ENCODE peak calls at places on chromosomes 6 and 20, in four cellular contexts. I, B, Z and D are unnamed samples.

GRCh38 chr6:122833229-122833556 is 44.1 kb downstream of the SMPDL3A start:
- DNase-seq in Z (no peak), B (no peak), I (no peak), D (no peak)

GRCh38 chr6:41601248-41601549 is 37.1 kb upstream of the MDFI start:
- DNase-seq in I (no peak), Z (no peak), B (no peak), D (no peak)

GRCh38 chr20:41696428-41696827 is 78.3 kb upstream of the CHD6 start:
- DNase-seq in Z (no peak), I (peak; percentile 35), B (no peak), D (no peak)

GRCh38 chr6:50843842-50844241 is 25.2 kb downstream of the TFAP2B start:
- DNase-seq in Z (no peak), B (no peak), I (peak; percentile 69), D (no peak)

GRCh38 chr6:167676000-167676665 is 150.6 kb upstream of the AFDN start:
- DNase-seq in I (no peak), B (peak; percentile 42), Z (peak; percentile 96), D (no peak)

GRCh38 chr20:13788167-13788834 is 3.5 kb downstream of the NDUFAF5 start:
- DNase-seq in Z (peak; percentile 67), B (peak; percentile 83), I (peak; percentile 18), D (peak; percentile 72)

GRCh38 chr6:5422321-5422915 is 161.1 kb downstream of the FARS2 start:
- DNase-seq in Z (peak; percentile 40), I (no peak), B (peak; percentile 33), D (peak; percentile 40)

GRCh38 chr6:35573495-35574110 is 60.9 kb upstream of the TULP1 start:
- DNase-seq in I (no peak), B (no peak), Z (no peak), D (no peak)

DNA sequence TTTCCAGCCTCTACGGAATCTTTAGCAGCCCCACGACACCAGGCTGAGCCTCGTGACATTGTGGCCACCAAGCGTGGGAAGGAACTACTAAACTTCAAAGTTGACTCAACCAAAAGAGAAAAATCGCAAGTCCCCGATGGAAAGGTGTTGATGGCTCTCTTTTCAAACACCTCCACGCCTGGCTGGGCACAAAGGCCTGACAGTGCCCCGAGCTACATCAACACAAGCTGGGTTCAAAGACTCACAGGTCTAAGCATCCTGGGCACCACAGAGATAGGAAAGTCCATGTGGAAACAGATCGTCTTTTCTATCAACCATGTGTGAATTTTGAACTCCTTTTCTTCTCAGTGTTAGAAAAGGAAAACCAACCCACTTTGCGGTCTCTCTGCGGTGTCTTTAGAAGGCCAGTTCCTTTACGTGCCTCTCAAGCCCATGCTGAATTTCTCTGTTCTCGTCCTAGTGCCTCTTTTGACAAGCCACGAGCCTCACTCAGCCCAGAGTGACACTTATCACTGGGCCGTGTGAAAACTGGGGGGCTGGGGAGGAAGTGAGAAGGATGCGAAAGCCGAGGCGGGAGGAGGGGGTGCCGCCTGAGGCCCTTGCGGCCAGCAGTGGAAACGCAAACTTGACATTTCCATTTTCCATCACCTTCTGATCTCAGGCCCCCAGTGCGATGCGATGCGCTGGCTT is 59.4 kb downstream of the GFOD1 start:
- DNase-seq in Z (peak; percentile 61), B (no peak), I (no peak), D (no peak)
- TF ChIP-seq MYC in Z (no peak), B (no peak), I (no peak), D (no peak)

GRCh38 chr6:133957780-133958242 is 4.8 kb downstream of the TBPL1 start:
- DNase-seq in B (no peak), I (peak; percentile 36), Z (no peak), D (no peak)

GRCh38 chr6:133955582-133956412 is 2.8 kb downstream of the TBPL1 start:
- DNase-seq in B (no peak), I (no peak), Z (no peak), D (no peak)

GRCh38 chr6:133958782-133959181 is 5.8 kb downstream of the TBPL1 start:
- DNase-seq in B (no peak), I (no peak), Z (no peak), D (no peak)

GRCh38 chr6:133955136-133955576 is 2.1 kb downstream of the TBPL1 start:
- DNase-seq in Z (no peak), I (no peak), B (no peak), D (no peak)

GRCh38 chr6:133956413-133957049 is 3.5 kb downstream of the TBPL1 start:
- DNase-seq in Z (no peak), I (no peak), B (no peak), D (no peak)
- TF ChIP-seq CTCF in Z (no peak), I (no peak), B (no peak), D (no peak)

DNA sequence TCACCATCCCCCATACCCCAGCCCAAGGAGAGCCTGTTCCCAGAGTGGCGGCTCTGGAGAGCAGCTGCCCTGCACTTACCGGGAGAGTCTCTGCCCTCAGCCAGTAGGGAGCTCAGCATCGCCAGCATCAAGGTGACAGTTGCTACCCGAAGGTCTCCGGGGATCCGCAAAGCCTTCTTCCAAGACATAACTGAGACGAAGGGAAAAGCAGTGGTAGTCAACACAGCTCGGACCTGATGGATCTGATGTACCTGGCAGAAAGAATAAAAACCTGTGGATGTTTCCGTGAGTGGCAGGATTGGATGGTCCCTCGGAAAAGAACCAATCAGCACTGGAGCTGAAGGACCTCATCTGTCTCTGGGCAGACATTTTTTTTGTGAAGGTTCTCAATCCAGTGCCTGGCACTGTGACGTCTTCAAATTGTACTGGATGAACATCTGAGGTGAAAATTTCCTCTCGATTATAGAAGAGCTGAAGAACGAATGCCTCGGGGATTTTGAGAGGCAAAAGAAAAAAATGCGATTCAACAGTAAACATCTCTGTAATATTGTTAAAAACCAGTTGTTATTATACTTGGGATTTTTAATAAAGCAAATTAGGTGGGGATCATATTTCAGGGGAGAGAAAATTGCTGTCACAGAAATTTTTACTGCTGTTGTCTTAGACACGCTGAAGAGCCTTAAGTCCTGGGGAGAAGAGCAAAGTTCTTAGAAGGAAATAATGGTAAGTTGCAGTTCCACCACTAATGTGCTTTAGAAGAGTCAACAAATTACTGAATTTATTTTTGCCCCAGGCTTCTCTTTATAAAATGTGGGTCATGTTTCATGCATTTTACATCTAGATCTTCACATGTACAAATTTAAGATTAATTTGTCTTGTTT is at the start of gene HLA-DQB1:
- DNase-seq in Z (peak; percentile 30), I (no peak), B (peak; percentile 11), D (peak; percentile 33)
- TF ChIP-seq MYC in Z (no peak), I (no peak), B (no peak), D (no peak)

GRCh38 chr20:62404112-62404665 is 2.9 kb downstream of the CABLES2 start:
- DNase-seq in B (no peak), I (no peak), Z (no peak), D (no peak)

GRCh38 chr20:62404761-62405107 is 2.4 kb downstream of the CABLES2 start:
- DNase-seq in Z (no peak), I (no peak), B (no peak), D (no peak)

GRCh38 chr20:62406635-62407176 is 379 bp downstream of the CABLES2 start:
- DNase-seq in B (no peak), I (peak; percentile 60), Z (no peak), D (no peak)

GRCh38 chr20:62405981-62406513 is 1.0 kb downstream of the CABLES2 start:
- DNase-seq in I (no peak), Z (no peak), B (no peak), D (no peak)

GRCh38 chr20:62405108-62405980 is 1.7 kb downstream of the CABLES2 start:
- DNase-seq in B (peak; percentile 77), I (peak; percentile 26), Z (peak; percentile 24), D (peak; percentile 76)
- TF ChIP-seq CTCF in B (peak; percentile 42), I (peak; percentile 65), Z (peak; percentile 62), D (peak; percentile 56)

GRCh38 chr20:2210646-2211556 is 84.9 kb upstream of the TGM3 start:
- DNase-seq in B (peak; percentile 37), Z (peak; percentile 52), I (no peak), D (peak; percentile 71)

GRCh38 chr20:2208897-2209296 is 86.9 kb upstream of the TGM3 start:
- DNase-seq in I (no peak), Z (no peak), B (no peak), D (no peak)

GRCh38 chr20:2207770-2208097 is 88.1 kb upstream of the TGM3 start:
- DNase-seq in B (no peak), Z (no peak), I (no peak), D (no peak)

GRCh38 chr20:2206957-2207769 is 88.6 kb upstream of the TGM3 start:
- DNase-seq in Z (peak; percentile 53), I (peak; percentile 34), B (peak; percentile 73), D (peak; percentile 87)

DNA sequence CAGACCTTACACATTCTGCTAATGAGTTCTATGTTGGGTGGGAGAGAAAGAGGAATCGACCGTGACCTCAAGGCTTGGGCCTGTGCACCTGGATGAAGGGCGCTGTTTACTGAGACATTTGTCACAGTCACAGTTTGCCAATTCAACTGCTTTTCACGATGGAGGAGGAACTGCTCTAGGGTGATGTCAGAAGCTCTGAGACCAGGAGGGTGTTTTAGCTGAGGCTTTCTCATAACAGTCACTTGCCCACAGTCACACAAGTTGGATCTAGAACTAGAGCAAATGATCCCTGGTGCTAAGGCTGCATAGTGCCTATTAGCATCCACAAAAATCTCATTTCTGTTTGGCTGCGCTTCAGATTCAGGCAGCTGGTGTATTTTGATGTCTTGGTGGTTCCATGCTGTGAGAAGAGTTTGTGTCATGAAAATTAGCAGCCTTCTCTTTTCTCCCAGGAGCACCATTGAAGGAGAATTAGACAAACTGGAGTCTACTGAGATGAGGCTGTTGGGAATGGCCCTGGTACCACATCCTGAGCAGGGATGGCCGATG is 83.3 kb upstream of the TGM3 start:
- DNase-seq in I (no peak), Z (no peak), B (no peak), D (no peak)
- TF ChIP-seq MYC in I (no peak), Z (no peak), B (no peak), D (no peak)

DNA sequence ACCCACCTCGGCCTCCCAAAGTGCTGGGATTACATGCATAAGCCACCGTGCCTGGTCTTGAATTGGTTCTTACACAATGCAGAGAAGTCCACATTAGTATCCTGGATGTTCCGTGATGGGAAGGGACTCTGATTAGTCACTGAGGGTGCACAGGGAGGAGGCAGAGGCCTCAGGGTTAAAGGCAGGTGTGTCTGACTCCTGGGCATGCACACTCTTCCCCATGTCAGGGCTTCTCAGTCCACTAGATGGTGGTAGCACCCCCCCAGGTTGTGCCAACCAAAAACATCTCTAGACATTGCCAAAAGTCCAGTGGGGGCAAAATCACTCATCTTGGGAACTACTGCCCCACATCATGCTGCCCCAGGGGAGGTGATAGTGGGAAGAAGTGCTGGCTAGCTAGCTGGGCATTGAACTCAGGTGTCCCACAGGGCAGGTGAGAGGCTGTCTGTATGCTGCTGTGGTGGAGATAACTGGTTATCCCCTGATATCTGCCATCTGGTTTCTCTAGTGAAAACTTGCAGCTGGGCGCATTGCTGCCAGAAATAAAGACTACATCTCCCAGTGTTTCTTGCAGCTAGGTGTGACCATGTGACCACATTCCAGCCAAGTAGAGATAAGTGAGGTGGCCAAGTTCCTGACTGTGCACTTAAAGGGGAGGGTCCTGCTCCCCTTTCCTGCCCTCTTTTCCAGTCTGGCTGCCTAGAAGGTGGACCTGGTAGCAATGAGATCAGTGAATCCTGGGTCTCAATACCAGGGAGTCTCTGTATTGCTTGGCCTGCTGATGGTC is 8.4 kb upstream of the NSFL1C start:
- DNase-seq in B (peak; percentile 38), Z (no peak), I (no peak), D (peak; percentile 54)
- TF ChIP-seq CTCF in B (peak; percentile 39), Z (peak; percentile 14), I (no peak), D (peak; percentile 55)

DNA sequence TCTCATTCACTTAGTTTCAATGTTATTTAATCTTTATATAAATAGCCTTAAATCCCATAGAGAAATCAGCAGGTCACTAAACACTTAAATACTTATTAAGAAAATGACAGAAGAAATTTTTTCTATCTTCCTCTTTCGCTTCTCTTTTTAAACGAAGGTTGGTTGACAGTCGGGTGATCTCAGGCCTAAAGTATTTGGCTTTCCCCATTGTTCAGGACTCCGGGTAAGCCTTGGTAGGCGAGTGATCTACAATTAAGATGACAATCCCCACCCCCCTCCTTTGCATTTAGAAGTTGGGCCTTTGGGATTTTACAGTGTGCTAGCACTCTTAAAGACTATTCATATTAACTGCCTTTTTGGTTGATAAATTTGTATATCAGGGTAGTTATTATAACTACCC is 19.7 kb upstream of the UTRN start:
- DNase-seq in I (no peak), Z (peak; percentile 64), B (peak; percentile 66), D (peak; percentile 21)
- TF ChIP-seq MYC in I (no peak), Z (no peak), B (no peak), D (no peak)